ENCODE peak calls at places on chromosomes 4 and X, in four cellular contexts. P, D, H and C are unnamed samples.

GRCh38 chrX:115192244-115192700 is 3.1 kb downstream of the RBMXL3 start:
- DNase-seq in P (no peak), D (no peak), H (no peak), C (no peak)

GRCh38 chrX:19782419-19782818 is 105.0 kb downstream of the SH3KBP1 start:
- DNase-seq in P (no peak), D (no peak), H (no peak), C (no peak)

GRCh38 chr4:3202836-3203820 is 45.8 kb upstream of the MSANTD1 start:
- DNase-seq in P (no peak), D (peak; percentile 43), H (no peak), C (no peak)

GRCh38 chrX:54786972-54787371 is 11.1 kb downstream of the ITIH6 start:
- DNase-seq in P (no peak), D (peak; percentile 9), H (no peak), C (no peak)

GRCh38 chr4:164188236-164188635 is 565.7 kb upstream of the SMIM31 start:
- DNase-seq in P (no peak), D (no peak), H (no peak), C (peak; percentile 20)

GRCh38 chrX:45006002-45006800 is 133.2 kb downstream of the KDM6A start:
- DNase-seq in P (no peak), D (no peak), H (peak; percentile 45), C (no peak)

GRCh38 chrX:63932006-63932405 is 147.0 kb upstream of the ARHGEF9 start:
- DNase-seq in P (no peak), D (no peak), H (no peak), C (no peak)

GRCh38 chr4:184924516-184924915 is 93.8 kb upstream of the HELT start:
- DNase-seq in P (no peak), D (no peak), H (no peak), C (no peak)

GRCh38 chrX:51860679-51861078 is 32.7 kb upstream of the MAGED1 start:
- DNase-seq in P (peak; percentile 3), D (no peak), H (peak; percentile 5), C (no peak)

GRCh38 chr4:159134422-159134821 is 31.5 kb downstream of the RAPGEF2 start:
- DNase-seq in P (no peak), D (no peak), H (no peak), C (no peak)

GRCh38 chrX:254630-255215 is 26.5 kb upstream of the PLCXD1 start:
- DNase-seq in P (no peak), D (no peak), H (no peak), C (no peak)

GRCh38 chr4:14218641-14219040 is 591.1 kb upstream of the BOD1L1 start:
- DNase-seq in P (peak; percentile 80), D (no peak), H (no peak), C (no peak)

GRCh38 chrX:3407785-3408184 is 61.3 kb upstream of the MXRA5 start:
- DNase-seq in P (no peak), D (no peak), H (no peak), C (no peak)

GRCh38 chr4:7638984-7639789 is 204.5 kb upstream of the PSAPL1 start:
- DNase-seq in P (no peak), D (no peak), H (no peak), C (no peak)

GRCh38 chrX:133265331-133265730 is 47.2 kb upstream of the TFDP3 start:
- DNase-seq in P (no peak), D (no peak), H (no peak), C (no peak)

GRCh38 chr4:108165601-108166000 is 3.1 kb downstream of the LEF1 start:
- DNase-seq in P (no peak), D (no peak), H (no peak), C (no peak)

GRCh38 chr4:23039813-23040212 is 347.1 kb downstream of the GBA3 start:
- DNase-seq in P (no peak), D (no peak), H (no peak), C (no peak)

GRCh38 chr4:17662694-17663093 is 48.3 kb downstream of the MED28 start:
- DNase-seq in P (no peak), D (no peak), H (peak; percentile 40), C (no peak)

GRCh38 chrX:93177930-93178329 is 495.4 kb downstream of the NAP1L3 start:
- DNase-seq in P (no peak), D (no peak), H (no peak), C (no peak)

GRCh38 chr4:25782482-25782881 is 80.3 kb downstream of the SEL1L3 start:
- DNase-seq in P (no peak), D (no peak), H (no peak), C (no peak)

GRCh38 chr4:86089053-86089452 is 270.8 kb downstream of the MAPK10 start:
- DNase-seq in P (no peak), D (no peak), H (no peak), C (no peak)

GRCh38 chr4:60637976-60638375 is 562.1 kb upstream of the ADGRL3 start:
- DNase-seq in P (no peak), D (no peak), H (no peak), C (no peak)

GRCh38 chr4:67983333-67983732 is 20.0 kb upstream of the TMPRSS11A start:
- DNase-seq in P (no peak), D (no peak), H (no peak), C (no peak)

GRCh38 chr4:62881901-62882300 is 1527.3 kb downstream of the TECRL start:
- DNase-seq in P (no peak), D (no peak), H (no peak), C (no peak)

GRCh38 chr4:113821851-113822250 is 60.3 kb upstream of the CAMK2D start:
- DNase-seq in P (no peak), D (no peak), H (no peak), C (no peak)

GRCh38 chr4:88040707-88041106 is 33.3 kb downstream of the PKD2 start:
- DNase-seq in P (no peak), D (no peak), H (peak; percentile 38), C (no peak)

GRCh38 chr4:113398441-113399143 is 349.1 kb downstream of the ANK2 start:
- DNase-seq in P (no peak), D (no peak), H (no peak), C (no peak)

GRCh38 chr4:17688011-17688441 is 73.6 kb downstream of the MED28 start:
- DNase-seq in P (no peak), D (no peak), H (no peak), C (no peak)

GRCh38 chr4:111689214-111689613 is 456.0 kb upstream of the FAM241A start:
- DNase-seq in P (no peak), D (no peak), H (peak; percentile 65), C (no peak)

GRCh38 chr4:137981277-137981676 is 260.9 kb downstream of the SLC7A11 start:
- DNase-seq in P (no peak), D (no peak), H (peak; percentile 69), C (no peak)

GRCh38 chrX:11287505-11287904 is 5.7 kb upstream of the AMELX start:
- DNase-seq in P (no peak), D (no peak), H (no peak), C (no peak)

GRCh38 chr4:7815562-7815961 is 124.1 kb downstream of the AFAP1 start:
- DNase-seq in P (no peak), D (no peak), H (peak; percentile 87), C (no peak)

GRCh38 chr4:83830138-83830537 is 294.2 kb downstream of the GPAT3 start:
- DNase-seq in P (no peak), D (no peak), H (no peak), C (peak; percentile 24)

GRCh38 chrX:134525086-134525792 is 65.3 kb downstream of the HPRT1 start:
- DNase-seq in P (no peak), D (no peak), H (peak; percentile 30), C (no peak)

GRCh38 chrX:117511379-117511778 is 605.2 kb downstream of the KLHL13 start:
- DNase-seq in P (no peak), D (no peak), H (no peak), C (no peak)

GRCh38 chr4:106366026-106366425 is 2.6 kb downstream of the GIMD1 start:
- DNase-seq in P (no peak), D (no peak), H (peak; percentile 70), C (no peak)

GRCh38 chrX:10570601-10571000 is 49.8 kb downstream of the MID1 start:
- DNase-seq in P (no peak), D (no peak), H (no peak), C (no peak)